ENCODE peak calls at places on chromosomes 3 and 15, in seven cellular contexts. One of them, this sample, is unnamed.

GRCh38 chr15:87860743-87861142 is 395.8 kb downstream of the NTRK3 start:
- DNase-seq in bronchial epithelial cell: no peak
- DNase-seq in fibroblast of the aortic adventitia: no peak
- DNase-seq in A673: no peak
- DNase-seq in dorsolateral prefrontal cortex: no peak
- DNase-seq in hepatocyte: no peak
- DNase-seq in fibroblast of lung: no peak
- DNase-seq in this sample: no peak

GRCh38 chr15:83631534-83631933 is 22.4 kb upstream of the ADAMTSL3 start:
- DNase-seq in A673: no peak
- DNase-seq in hepatocyte: no peak
- DNase-seq in fibroblast of lung: no peak
- DNase-seq in fibroblast of the aortic adventitia: no peak
- DNase-seq in bronchial epithelial cell: no peak
- DNase-seq in dorsolateral prefrontal cortex: no peak
- DNase-seq in this sample: no peak

GRCh38 chr3:130379274-130379673 is 33.8 kb downstream of the COL6A5 start:
- DNase-seq in fibroblast of the aortic adventitia: no peak
- DNase-seq in hepatocyte: no peak
- DNase-seq in dorsolateral prefrontal cortex: no peak
- DNase-seq in A673: no peak
- DNase-seq in fibroblast of lung: peak
- DNase-seq in bronchial epithelial cell: peak
- DNase-seq in this sample: peak

GRCh38 chr3:57530071-57530608 is 14.0 kb downstream of the DNAH12 start:
- DNase-seq in bronchial epithelial cell: no peak
- DNase-seq in fibroblast of lung: peak
- DNase-seq in hepatocyte: no peak
- DNase-seq in dorsolateral prefrontal cortex: no peak
- DNase-seq in fibroblast of the aortic adventitia: peak
- DNase-seq in A673: no peak
- DNase-seq in this sample: peak

GRCh38 chr15:69114231-69114937 is 46.1 kb upstream of the GLCE start:
- DNase-seq in fibroblast of lung: no peak
- DNase-seq in dorsolateral prefrontal cortex: no peak
- DNase-seq in hepatocyte: peak
- DNase-seq in bronchial epithelial cell: peak
- DNase-seq in fibroblast of the aortic adventitia: no peak
- DNase-seq in A673: no peak
- DNase-seq in this sample: no peak

GRCh38 chr15:70608156-70608555 is 155.2 kb downstream of the UACA start:
- DNase-seq in fibroblast of the aortic adventitia: peak
- DNase-seq in fibroblast of lung: peak
- DNase-seq in bronchial epithelial cell: no peak
- DNase-seq in A673: no peak
- DNase-seq in hepatocyte: no peak
- DNase-seq in dorsolateral prefrontal cortex: no peak
- DNase-seq in this sample: peak

GRCh38 chr3:58331593-58332152 is 1.0 kb upstream of the PXK start:
- DNase-seq in fibroblast of the aortic adventitia: no peak
- DNase-seq in A673: no peak
- DNase-seq in dorsolateral prefrontal cortex: no peak
- DNase-seq in bronchial epithelial cell: no peak
- DNase-seq in hepatocyte: no peak
- DNase-seq in fibroblast of lung: no peak
- DNase-seq in this sample: no peak

GRCh38 chr3:131388400-131388799 is 6.8 kb downstream of the NUDT16 start:
- DNase-seq in bronchial epithelial cell: peak
- DNase-seq in dorsolateral prefrontal cortex: no peak
- DNase-seq in A673: no peak
- DNase-seq in fibroblast of lung: peak
- DNase-seq in fibroblast of the aortic adventitia: peak
- DNase-seq in hepatocyte: no peak
- DNase-seq in this sample: peak

GRCh38 chr3:72247645-72248388 is 462.9 kb upstream of the PROK2 start:
- DNase-seq in fibroblast of the aortic adventitia: peak
- DNase-seq in fibroblast of lung: no peak
- DNase-seq in bronchial epithelial cell: no peak
- DNase-seq in hepatocyte: no peak
- DNase-seq in dorsolateral prefrontal cortex: peak
- DNase-seq in A673: no peak
- DNase-seq in this sample: no peak

GRCh38 chr3:156161172-156161571 is 40.8 kb downstream of the KCNAB1 start:
- DNase-seq in hepatocyte: peak
- DNase-seq in fibroblast of the aortic adventitia: no peak
- DNase-seq in A673: no peak
- DNase-seq in bronchial epithelial cell: peak
- DNase-seq in fibroblast of lung: peak
- DNase-seq in dorsolateral prefrontal cortex: no peak
- DNase-seq in this sample: no peak

GRCh38 chr3:156158656-156159295 is 38.4 kb downstream of the KCNAB1 start:
- DNase-seq in hepatocyte: no peak
- DNase-seq in fibroblast of the aortic adventitia: no peak
- DNase-seq in A673: no peak
- DNase-seq in dorsolateral prefrontal cortex: no peak
- DNase-seq in fibroblast of lung: no peak
- DNase-seq in bronchial epithelial cell: no peak
- DNase-seq in this sample: no peak

GRCh38 chr3:156160653-156161052 is 40.3 kb downstream of the KCNAB1 start:
- DNase-seq in A673: no peak
- DNase-seq in hepatocyte: no peak
- DNase-seq in fibroblast of lung: peak
- DNase-seq in bronchial epithelial cell: no peak
- DNase-seq in fibroblast of the aortic adventitia: no peak
- DNase-seq in dorsolateral prefrontal cortex: no peak
- DNase-seq in this sample: no peak
- H3K4me3 ChIP-seq in A673: no peak
- H3K4me3 ChIP-seq in hepatocyte: no peak
- H3K4me3 ChIP-seq in fibroblast of lung: no peak
- H3K4me3 ChIP-seq in bronchial epithelial cell: no peak
- H3K4me3 ChIP-seq in fibroblast of the aortic adventitia: no peak
- H3K4me3 ChIP-seq in dorsolateral prefrontal cortex: no peak
- H3K4me3 ChIP-seq in this sample: no peak

GRCh38 chr3:100073049-100073422 is 41.3 kb downstream of the FILIP1L start:
- DNase-seq in hepatocyte: no peak
- DNase-seq in dorsolateral prefrontal cortex: no peak
- DNase-seq in bronchial epithelial cell: no peak
- DNase-seq in fibroblast of the aortic adventitia: no peak
- DNase-seq in fibroblast of lung: no peak
- DNase-seq in A673: no peak
- DNase-seq in this sample: no peak

GRCh38 chr3:100075731-100076543 is 38.4 kb downstream of the FILIP1L start:
- DNase-seq in bronchial epithelial cell: no peak
- DNase-seq in A673: no peak
- DNase-seq in hepatocyte: no peak
- DNase-seq in dorsolateral prefrontal cortex: no peak
- DNase-seq in fibroblast of lung: no peak
- DNase-seq in fibroblast of the aortic adventitia: no peak
- DNase-seq in this sample: no peak

GRCh38 chr3:100075163-100075562 is 39.1 kb downstream of the FILIP1L start:
- DNase-seq in dorsolateral prefrontal cortex: no peak
- DNase-seq in hepatocyte: no peak
- DNase-seq in bronchial epithelial cell: no peak
- DNase-seq in A673: no peak
- DNase-seq in fibroblast of lung: no peak
- DNase-seq in fibroblast of the aortic adventitia: no peak
- DNase-seq in this sample: no peak

GRCh38 chr3:100072328-100073048 is 41.8 kb downstream of the FILIP1L start:
- DNase-seq in fibroblast of the aortic adventitia: peak
- DNase-seq in hepatocyte: no peak
- DNase-seq in dorsolateral prefrontal cortex: no peak
- DNase-seq in fibroblast of lung: no peak
- DNase-seq in bronchial epithelial cell: no peak
- DNase-seq in A673: peak
- DNase-seq in this sample: peak

DNA sequence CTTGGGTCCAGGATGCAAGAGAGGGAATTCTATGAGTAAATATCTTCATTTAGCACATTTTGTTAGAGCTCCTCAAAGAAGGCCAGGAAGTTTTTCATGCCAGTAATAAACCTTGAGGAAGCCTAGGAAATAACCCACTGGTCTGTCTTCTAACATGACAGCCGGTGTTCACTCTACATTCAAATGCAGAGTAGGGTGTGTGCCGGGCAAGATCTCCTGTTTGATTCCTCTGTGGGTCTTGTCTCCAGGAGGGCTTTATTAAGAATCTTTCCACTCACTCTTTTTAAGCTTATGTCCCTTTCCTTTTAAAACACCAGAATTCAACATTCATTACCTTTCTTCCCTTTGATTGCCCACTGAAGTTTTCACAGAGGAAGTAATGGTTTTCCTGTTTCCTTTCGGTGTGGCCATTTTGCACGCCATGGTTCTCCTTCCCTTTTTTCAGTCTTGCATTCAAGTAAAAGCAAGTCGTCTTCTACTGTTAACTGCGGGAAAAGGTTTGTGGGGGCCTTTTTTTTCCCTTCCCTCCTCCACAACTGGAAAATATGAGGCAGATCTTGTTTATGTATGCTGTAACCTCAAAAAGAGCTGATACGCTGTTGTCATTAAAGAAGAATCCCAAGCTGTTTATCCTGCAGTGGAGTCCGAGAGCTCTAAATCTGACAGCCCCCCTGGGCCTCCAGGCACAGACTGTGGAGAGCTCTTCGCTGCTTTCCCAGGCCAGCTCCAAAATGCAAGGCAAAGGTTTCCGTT is 40.6 kb downstream of the FILIP1L start:
- DNase-seq in fibroblast of lung: peak
- DNase-seq in hepatocyte: peak
- DNase-seq in fibroblast of the aortic adventitia: no peak
- DNase-seq in bronchial epithelial cell: no peak
- DNase-seq in dorsolateral prefrontal cortex: no peak
- DNase-seq in A673: peak
- DNase-seq in this sample: peak
- H3K4me3 ChIP-seq in fibroblast of lung: peak
- H3K4me3 ChIP-seq in hepatocyte: no peak
- H3K4me3 ChIP-seq in fibroblast of the aortic adventitia: no peak
- H3K4me3 ChIP-seq in bronchial epithelial cell: no peak
- H3K4me3 ChIP-seq in dorsolateral prefrontal cortex: no peak
- H3K4me3 ChIP-seq in A673: no peak
- H3K4me3 ChIP-seq in this sample: peak

DNA sequence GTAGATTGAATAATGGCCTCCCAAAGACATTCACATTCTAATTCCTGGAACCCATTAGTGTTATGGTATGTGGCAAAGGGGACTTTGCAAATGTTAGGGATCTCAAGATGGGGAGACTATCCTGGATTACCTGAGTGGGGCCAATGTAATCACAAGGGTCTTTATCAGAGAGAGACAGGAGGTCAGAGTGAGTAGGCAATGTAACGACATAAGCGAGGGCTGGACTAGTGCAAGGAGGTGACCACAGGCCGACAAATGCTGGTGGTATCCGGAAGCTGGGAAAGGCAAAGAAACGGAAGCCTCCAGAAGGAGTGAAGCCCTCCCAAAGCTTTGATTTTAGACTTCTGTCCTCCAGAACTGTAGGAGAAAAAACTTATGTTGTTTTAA is 26.5 kb upstream of the AQP9 start:
- DNase-seq in dorsolateral prefrontal cortex: no peak
- DNase-seq in A673: no peak
- DNase-seq in fibroblast of lung: no peak
- DNase-seq in bronchial epithelial cell: no peak
- DNase-seq in hepatocyte: no peak
- DNase-seq in fibroblast of the aortic adventitia: no peak
- DNase-seq in this sample: no peak
- H3K4me3 ChIP-seq in dorsolateral prefrontal cortex: no peak
- H3K4me3 ChIP-seq in A673: no peak
- H3K4me3 ChIP-seq in fibroblast of lung: no peak
- H3K4me3 ChIP-seq in bronchial epithelial cell: no peak
- H3K4me3 ChIP-seq in hepatocyte: no peak
- H3K4me3 ChIP-seq in fibroblast of the aortic adventitia: no peak
- H3K4me3 ChIP-seq in this sample: no peak

GRCh38 chr3:195095704-195096036 is 175.3 kb downstream of the XXYLT1 start:
- DNase-seq in bronchial epithelial cell: peak
- DNase-seq in A673: no peak
- DNase-seq in fibroblast of the aortic adventitia: no peak
- DNase-seq in fibroblast of lung: peak
- DNase-seq in dorsolateral prefrontal cortex: no peak
- DNase-seq in hepatocyte: no peak
- DNase-seq in this sample: no peak
- H3K4me3 ChIP-seq in bronchial epithelial cell: no peak
- H3K4me3 ChIP-seq in A673: no peak
- H3K4me3 ChIP-seq in fibroblast of the aortic adventitia: no peak
- H3K4me3 ChIP-seq in fibroblast of lung: no peak
- H3K4me3 ChIP-seq in dorsolateral prefrontal cortex: no peak
- H3K4me3 ChIP-seq in hepatocyte: no peak
- H3K4me3 ChIP-seq in this sample: no peak

DNA sequence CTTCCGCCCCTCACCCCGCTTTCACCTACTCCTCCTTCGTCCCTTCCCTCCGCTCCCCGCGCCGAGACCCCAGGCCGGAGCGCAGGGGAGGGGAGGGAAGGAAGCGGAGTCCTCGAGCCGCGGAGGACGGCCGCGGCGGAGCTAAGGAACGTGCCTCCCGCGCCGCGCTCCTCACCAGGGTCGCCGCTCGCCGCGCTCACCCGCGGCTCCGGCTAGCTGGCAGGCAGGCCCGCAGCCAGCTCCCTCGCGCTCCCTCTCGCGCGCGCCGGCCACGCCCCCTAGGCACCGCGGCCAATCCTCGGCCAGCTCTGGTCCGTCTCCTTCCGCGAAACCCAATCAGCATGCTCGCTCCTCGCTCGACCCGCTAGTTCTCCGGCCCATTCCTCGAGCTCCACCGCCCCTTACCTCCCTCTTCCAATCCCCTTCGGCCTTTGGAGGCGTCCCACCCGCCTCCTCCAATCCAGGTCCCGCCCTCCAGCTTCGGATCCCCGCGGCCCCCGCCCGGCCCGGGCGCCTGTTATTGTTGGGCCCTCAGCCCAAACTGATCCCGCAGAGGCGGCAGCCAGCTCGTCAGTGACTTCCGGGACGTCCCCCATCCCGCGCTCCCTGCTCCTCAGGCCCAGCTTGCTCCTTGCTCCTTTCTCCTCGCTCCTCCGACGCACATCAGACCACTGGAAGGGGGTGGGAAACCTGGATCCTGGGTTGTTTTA is at the start of gene DCBLD2:
- DNase-seq in fibroblast of lung: peak
- DNase-seq in fibroblast of the aortic adventitia: peak
- DNase-seq in bronchial epithelial cell: peak
- DNase-seq in dorsolateral prefrontal cortex: peak
- DNase-seq in hepatocyte: peak
- DNase-seq in A673: peak
- DNase-seq in this sample: peak
- H3K4me3 ChIP-seq in fibroblast of lung: peak
- H3K4me3 ChIP-seq in fibroblast of the aortic adventitia: peak
- H3K4me3 ChIP-seq in bronchial epithelial cell: peak
- H3K4me3 ChIP-seq in dorsolateral prefrontal cortex: peak
- H3K4me3 ChIP-seq in hepatocyte: peak
- H3K4me3 ChIP-seq in A673: peak
- H3K4me3 ChIP-seq in this sample: peak

DNA sequence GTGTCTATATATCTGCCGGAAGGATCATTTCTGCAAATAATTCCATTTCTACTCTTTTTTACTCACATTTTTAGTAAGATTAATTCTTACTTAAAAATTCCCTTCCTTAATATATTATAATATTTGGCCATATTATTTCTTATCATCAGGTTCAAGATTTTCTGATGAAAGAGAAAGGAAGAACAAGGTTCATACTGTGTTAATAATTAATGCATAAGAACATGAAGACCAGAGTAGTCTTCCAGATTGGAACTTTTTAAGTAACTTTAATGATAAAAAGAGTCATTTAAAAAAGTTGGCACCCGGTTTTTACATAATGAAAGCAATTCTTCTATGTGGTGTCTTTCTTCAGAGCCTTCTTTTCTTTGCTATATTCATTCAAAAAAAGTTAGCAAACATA is 590 bp downstream of the ACKR4 start:
- DNase-seq in fibroblast of lung: no peak
- DNase-seq in hepatocyte: no peak
- DNase-seq in fibroblast of the aortic adventitia: no peak
- DNase-seq in bronchial epithelial cell: no peak
- DNase-seq in dorsolateral prefrontal cortex: no peak
- DNase-seq in A673: no peak
- DNase-seq in this sample: no peak
- H3K4me3 ChIP-seq in fibroblast of lung: peak
- H3K4me3 ChIP-seq in hepatocyte: no peak
- H3K4me3 ChIP-seq in fibroblast of the aortic adventitia: peak
- H3K4me3 ChIP-seq in bronchial epithelial cell: no peak
- H3K4me3 ChIP-seq in dorsolateral prefrontal cortex: no peak
- H3K4me3 ChIP-seq in A673: no peak
- H3K4me3 ChIP-seq in this sample: peak